ENCODE peak calls at places on chromosomes 4 and X, in four cellular contexts. S, H, Q and I are unnamed samples.

GRCh38 chrX:133918326-133918725 is 67.1 kb downstream of the GPC3 start:
- DNase-seq in S (no peak), H (no peak), Q (no peak), I (no peak)

GRCh38 chrX:103329991-103330390 is at the start of gene TCEAL7:
- DNase-seq in S (no peak), H (no peak), Q (no peak), I (peak; percentile 92)

GRCh38 chr4:46931981-46932380 is 22.9 kb upstream of the COX7B2 start:
- DNase-seq in S (peak; percentile 11), H (no peak), Q (peak; percentile 67), I (peak; percentile 8)

GRCh38 chr4:1210241-1210841 is 38.0 kb upstream of the SPON2 start:
- DNase-seq in S (no peak), H (no peak), Q (no peak), I (no peak)

GRCh38 chrX:63453571-63453970 is 102.4 kb upstream of the SPIN4 start:
- DNase-seq in S (no peak), H (no peak), Q (no peak), I (no peak)

GRCh38 chrX:538311-538710 is 92.3 kb upstream of the SHOX start:
- DNase-seq in S (no peak), H (no peak), Q (no peak), I (no peak)

GRCh38 chr4:66972087-66972486 is 573.2 kb downstream of the CENPC start:
- DNase-seq in S (no peak), H (no peak), Q (no peak), I (no peak)

GRCh38 chrX:39336709-39337294 is 535.5 kb downstream of the MID1IP1 start:
- DNase-seq in S (no peak), H (no peak), Q (peak; percentile 3), I (peak; percentile 18)

GRCh38 chr4:53932784-53933183 is 131.6 kb downstream of the CHIC2 start:
- DNase-seq in S (no peak), H (no peak), Q (no peak), I (no peak)

GRCh38 chr4:17310269-17310652 is 201.6 kb downstream of the QDPR start:
- DNase-seq in S (no peak), H (no peak), Q (no peak), I (no peak)

GRCh38 chr4:175947117-175947722 is 118.4 kb upstream of the WDR17 start:
- DNase-seq in S (no peak), H (no peak), Q (peak; percentile 19), I (peak; percentile 23)

DNA sequence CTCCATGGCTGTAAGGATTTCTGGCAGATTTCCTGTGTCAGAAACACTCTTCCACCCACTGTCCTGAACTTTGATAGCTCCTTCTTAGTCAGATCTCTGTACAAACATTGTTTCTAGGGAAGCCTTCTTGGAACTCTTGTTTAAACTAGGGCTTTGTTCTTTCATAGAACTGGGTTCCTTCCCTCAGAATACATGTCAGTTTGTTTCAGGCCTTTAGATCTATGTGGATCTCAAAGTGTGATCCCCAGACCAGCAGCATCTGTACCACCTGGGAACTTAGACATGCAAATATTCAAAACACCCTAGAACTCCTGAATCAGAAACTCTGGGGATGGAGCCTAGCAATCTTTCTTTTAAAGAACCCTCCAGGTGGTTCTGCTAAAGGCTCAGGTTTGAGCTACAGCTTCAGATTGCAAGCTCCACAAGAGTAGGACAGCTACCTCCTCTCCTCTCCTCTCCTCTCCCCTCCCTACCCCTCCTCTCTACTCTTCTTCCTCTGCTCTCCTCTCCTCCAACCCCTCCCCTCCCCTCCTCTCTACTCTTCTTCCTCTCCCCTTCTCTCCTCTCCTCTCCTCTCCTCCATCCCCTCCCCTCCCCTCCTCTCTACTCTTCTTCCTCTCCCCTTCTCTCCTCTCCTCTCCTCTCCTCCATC is 12.7 kb downstream of the RASSF6 start:
- DNase-seq in S (no peak), H (no peak), Q (no peak), I (no peak)
- H3K4me1 ChIP-seq in S (peaks cover 72% of the 10 kb centered on the region), H (no peaks in the 10 kb centered on the region), Q (no peaks in the 10 kb centered on the region), I (peaks cover 43% of the 10 kb centered on the region)

GRCh38 chr4:121799888-121800501 is 1.1 kb upstream of the EXOSC9 start:
- DNase-seq in S (no peak), H (no peak), Q (no peak), I (no peak)
- H3K27ac ChIP-seq in S (no peak overlapping the region), H (peak overlapping the region; percentile 95), Q (no peak overlapping the region), I (peak overlapping the region; percentile 87)

GRCh38 chr4:41256740-41257256 is at the start of gene UCHL1:
- DNase-seq in S (peak; percentile 27), H (no peak), Q (peak; percentile 97), I (peak; percentile 96)
- H3K4me3 ChIP-seq in S (peak within 1 kb of the TSS; percentile 30), H (no peak within 1 kb of the TSS), Q (peak within 1 kb of the TSS; percentile 93), I (peak within 1 kb of the TSS; percentile 88)

DNA sequence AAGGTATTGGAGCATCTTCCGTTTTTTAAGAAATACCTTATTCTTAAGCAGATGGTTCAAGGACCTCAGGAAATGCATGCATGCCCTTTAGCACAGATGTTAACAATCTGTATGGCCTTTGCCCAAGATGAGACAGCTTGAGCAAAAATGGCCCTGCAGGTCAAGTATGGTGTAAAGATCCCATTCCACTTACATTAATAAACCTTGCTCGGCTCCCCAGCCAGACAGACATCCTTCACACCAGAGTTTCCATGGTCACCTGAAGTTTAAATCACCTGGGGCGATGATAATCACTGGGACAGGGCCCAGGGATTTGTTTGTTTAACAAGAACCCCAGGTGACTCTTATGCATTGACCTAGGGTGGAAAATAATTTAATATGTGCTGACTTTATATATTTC is 287.0 kb upstream of the NOCT start:
- DNase-seq in S (no peak), H (no peak), Q (no peak), I (no peak)
- H3K4me1 ChIP-seq in S (no peaks in the 10 kb centered on the region), H (no peaks in the 10 kb centered on the region), Q (no peaks in the 10 kb centered on the region), I (no peaks in the 10 kb centered on the region)

DNA sequence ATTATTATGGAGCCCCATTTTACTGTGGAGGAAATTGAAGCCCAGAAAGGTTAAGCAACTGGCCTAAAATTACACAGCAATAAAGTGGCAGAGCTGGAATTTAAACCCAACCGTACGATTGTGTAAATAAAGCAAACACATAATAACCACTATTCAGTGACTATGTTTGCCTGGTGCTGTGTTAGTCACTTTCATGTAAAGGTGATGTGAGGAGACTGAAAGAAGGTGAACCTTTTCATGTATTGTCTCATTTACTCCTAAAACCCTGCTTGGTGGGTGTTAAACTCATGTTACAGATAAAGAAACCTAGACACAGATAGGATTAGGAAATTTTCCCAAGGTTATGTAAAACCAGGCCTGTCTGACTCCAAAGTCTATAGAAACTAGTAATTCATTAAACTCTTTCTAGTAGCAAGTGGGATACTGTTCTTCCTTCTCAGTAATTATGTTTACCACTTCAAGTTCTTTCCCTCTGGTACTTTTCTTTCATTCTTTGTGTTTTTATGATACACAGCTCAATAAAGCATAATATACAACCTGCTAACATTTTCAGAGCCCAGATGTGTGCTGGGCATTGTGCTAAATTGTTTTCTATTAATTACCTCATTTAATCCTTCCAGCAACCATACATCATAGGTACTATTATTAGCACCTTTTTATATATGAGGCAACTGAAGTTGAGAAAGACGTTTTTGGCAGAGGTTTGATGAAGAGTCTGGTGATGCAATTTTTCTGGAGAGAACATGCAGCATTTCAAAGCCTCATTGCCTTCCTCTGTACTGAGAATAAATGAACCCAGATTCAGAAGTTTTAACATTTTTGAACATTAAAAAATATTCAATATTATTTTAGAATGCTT is 202.7 kb downstream of the SPRY1 start:
- DNase-seq in S (peak; percentile 20), H (no peak), Q (no peak), I (no peak)
- H3K27ac ChIP-seq in S (peak overlapping the region; percentile 56), H (no peak overlapping the region), Q (no peak overlapping the region), I (peak overlapping the region; percentile 83)

DNA sequence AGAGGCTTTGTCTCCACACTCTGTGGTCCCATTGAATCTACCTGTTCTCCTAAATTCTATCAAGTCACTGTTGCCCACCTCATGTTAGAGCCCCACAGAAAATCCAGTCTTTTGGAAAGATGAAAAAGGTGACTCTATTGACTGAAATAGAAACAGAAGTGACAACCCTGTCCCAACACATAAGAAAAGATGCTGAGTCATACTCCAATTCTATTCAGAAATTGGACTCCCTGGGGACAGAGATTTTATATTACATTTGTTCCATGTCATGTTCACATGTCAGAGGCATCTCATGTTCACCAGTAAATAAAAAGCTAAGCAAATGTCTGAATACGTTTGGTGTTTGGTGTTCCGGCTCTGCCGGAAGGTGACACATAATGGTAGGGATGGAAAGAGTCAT is 2.9 kb upstream of the GRPR start:
- DNase-seq in S (no peak), H (no peak), Q (peak; percentile 66), I (no peak)
- H3K4me3 ChIP-seq in S (no peak overlapping the region), H (no peak overlapping the region), Q (no peak overlapping the region), I (no peak overlapping the region)

GRCh38 chr4:10078481-10079233 is 37.9 kb downstream of the WDR1 start:
- DNase-seq in S (no peak), H (no peak), Q (no peak), I (no peak)
- H3K4me1 ChIP-seq in S (no peaks in the 10 kb centered on the region), H (no peaks in the 10 kb centered on the region), Q (no peaks in the 10 kb centered on the region), I (no peaks in the 10 kb centered on the region)

GRCh38 chr4:80986021-80986420 is 44.5 kb upstream of the BMP3 start:
- DNase-seq in S (no peak), H (no peak), Q (no peak), I (no peak)

GRCh38 chr4:80989921-80990544 is 40.5 kb upstream of the BMP3 start:
- DNase-seq in S (peak; percentile 36), H (peak; percentile 45), Q (peak; percentile 48), I (peak; percentile 80)

DNA sequence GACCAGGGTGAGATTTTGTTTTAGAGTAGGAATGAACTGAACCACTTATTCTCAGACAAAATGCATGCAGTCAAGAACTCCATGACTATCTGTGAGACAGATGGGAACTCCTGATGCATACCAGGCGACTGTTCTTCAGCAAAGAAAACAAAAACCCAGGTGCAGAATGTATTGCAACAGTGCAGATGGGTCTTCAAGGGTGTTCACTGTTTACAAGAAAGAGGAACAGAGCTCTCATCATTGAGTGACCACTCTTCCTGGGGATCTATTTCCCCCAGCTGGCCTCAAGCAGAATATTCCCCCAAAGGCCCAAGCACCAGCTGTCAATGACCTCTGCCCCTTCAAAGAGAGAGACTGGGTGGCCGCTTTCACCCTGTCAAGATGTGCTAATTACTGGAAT is 39.7 kb upstream of the BMP3 start:
- DNase-seq in S (no peak), H (no peak), Q (no peak), I (peak; percentile 20)
- H3K27ac ChIP-seq in S (no peak overlapping the region), H (no peak overlapping the region), Q (no peak overlapping the region), I (no peak overlapping the region)

GRCh38 chr4:78937837-78938236 is 1.4 kb downstream of the PAQR3 start:
- DNase-seq in S (no peak), H (no peak), Q (no peak), I (no peak)
- H3K4me3 ChIP-seq in S (no peak overlapping the region), H (no peak overlapping the region), Q (no peak overlapping the region), I (peak overlapping the region; percentile 88)

GRCh38 chr4:2257361-2258001 is 4.4 kb downstream of the MXD4 start:
- DNase-seq in S (peak; percentile 3), H (no peak), Q (no peak), I (no peak)
- H3K4me1 ChIP-seq in S (peaks cover 62% of the 10 kb centered on the region), H (peaks cover 16% of the 10 kb centered on the region), Q (peaks cover 20% of the 10 kb centered on the region), I (no peaks in the 10 kb centered on the region)